ENCODE peak calls at places on chromosomes 12 and 14, in eight cellular contexts. Z is GM10248, M is astrocyte of the spinal cord, O is uterus, C is choroid plexus epithelial cell, N is BJ, Q is lung, J is lower leg skin. D is an unnamed sample.

GRCh38 chr12:3341594-3341993 is 149.4 kb upstream of the PRMT8 start:
- DNase-seq in Z (no peak), M (no peak), O (no peak), C (no peak), N (no peak), Q (no peak), J (no peak), D (no peak)

GRCh38 chr12:92987362-92987761 is 58.3 kb upstream of the EEA1 start:
- DNase-seq in Z (no peak), M (peak), O (peak), C (peak), N (peak), Q (no peak), J (peak), D (peak)

GRCh38 chr14:20177433-20177974 is 13.2 kb upstream of the OR11G2 start:
- DNase-seq in Z (no peak), M (no peak), O (no peak), C (no peak), N (no peak), Q (no peak), J (no peak), D (no peak)

GRCh38 chr14:95044463-95045254 is 112.7 kb downstream of the DICER1 start:
- DNase-seq in Z (no peak), M (no peak), O (no peak), C (no peak), N (no peak), Q (no peak), J (no peak), D (no peak)

GRCh38 chr14:35695072-35695471 is 114.0 kb downstream of the RALGAPA1 start:
- DNase-seq in Z (no peak), M (no peak), O (no peak), C (no peak), N (no peak), Q (no peak), J (no peak), D (no peak)

GRCh38 chr14:22850944-22851790 is 14.8 kb downstream of the MMP14 start:
- DNase-seq in Z (no peak), M (peak), O (peak), C (peak), N (peak), Q (peak), J (peak), D (peak)

GRCh38 chr12:131862994-131863710 is 31.3 kb upstream of the ULK1 start:
- DNase-seq in Z (no peak), M (peak), O (no peak), C (peak), N (no peak), Q (no peak), J (no peak), D (no peak)

GRCh38 chr12:108151505-108152178 is 22.6 kb downstream of the WSCD2 start:
- DNase-seq in Z (no peak), M (no peak), O (no peak), C (no peak), N (no peak), Q (no peak), J (no peak), D (no peak)

GRCh38 chr12:1205512-1206060 is 214.6 kb downstream of the ERC1 start:
- DNase-seq in Z (no peak), M (peak), O (no peak), C (peak), N (peak), Q (no peak), J (no peak), D (no peak)

GRCh38 chr14:70203686-70204085 is 14.9 kb upstream of the SLC8A3 start:
- DNase-seq in Z (no peak), M (no peak), O (no peak), C (no peak), N (no peak), Q (no peak), J (no peak), D (no peak)

GRCh38 chr12:9760699-9761406 is at the start of gene CD69:
- DNase-seq in Z (peak), M (no peak), O (no peak), C (peak), N (no peak), Q (no peak), J (peak), D (peak)

GRCh38 chr12:49887536-49888401 is 15.9 kb downstream of the FAIM2 start:
- DNase-seq in Z (no peak), M (no peak), O (no peak), C (no peak), N (no peak), Q (no peak), J (no peak), D (no peak)

GRCh38 chr12:115451785-115452736 is 768.1 kb upstream of the TBX3 start:
- DNase-seq in Z (peak), M (no peak), O (no peak), C (no peak), N (no peak), Q (no peak), J (no peak), D (peak)

GRCh38 chr12:55830601-55831406 is 1.4 kb upstream of the DNAJC14 start:
- DNase-seq in Z (peak), M (peak), O (peak), C (peak), N (no peak), Q (peak), J (peak), D (peak)

GRCh38 chr12:105975351-105975750 is 163.4 kb downstream of the NUAK1 start:
- DNase-seq in Z (no peak), M (no peak), O (no peak), C (no peak), N (no peak), Q (no peak), J (no peak), D (no peak)

GRCh38 chr14:57403521-57403864 is 13.1 kb downstream of the NAA30 start:
- DNase-seq in Z (no peak), M (no peak), O (no peak), C (no peak), N (no peak), Q (no peak), J (no peak), D (no peak)

GRCh38 chr12:92493816-92494215 is 209.0 kb upstream of the PLEKHG7 start:
- DNase-seq in Z (peak), M (peak), O (no peak), C (no peak), N (no peak), Q (no peak), J (no peak), D (peak)

DNA sequence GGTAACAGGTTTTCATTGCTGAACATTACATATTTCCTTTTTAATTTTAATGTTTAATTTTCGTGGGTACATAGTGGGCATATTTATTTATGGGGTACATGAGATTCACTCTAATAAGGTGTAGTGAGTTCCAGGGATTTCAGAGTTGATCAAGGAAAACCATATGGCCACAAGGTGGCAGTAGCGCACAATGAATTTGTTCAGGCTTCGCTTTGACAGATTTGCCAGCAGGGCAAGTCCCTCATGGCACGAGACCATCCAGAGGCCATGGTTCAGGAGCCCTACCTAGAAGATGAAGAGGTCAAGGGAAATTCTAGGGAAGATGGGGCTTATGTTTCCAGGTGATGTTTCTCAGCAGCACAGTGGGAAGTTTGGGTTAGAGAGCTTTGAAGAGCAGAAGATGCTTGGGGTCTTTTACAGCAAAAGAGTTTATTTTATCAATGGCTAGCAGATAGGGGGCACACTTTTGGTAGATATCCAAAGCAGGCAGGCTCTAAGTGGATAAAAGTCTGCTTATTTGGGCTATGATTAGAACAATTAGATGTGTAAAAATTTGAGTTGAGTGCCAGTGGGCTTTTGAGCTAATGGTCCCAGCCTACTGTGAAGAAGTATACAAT is 1004.4 kb downstream of the AACS start:
- DNase-seq in Z (peak), M (peak), O (no peak), C (peak), N (no peak), Q (peak), J (no peak), D (peak)
- TF ChIP-seq CTCF in Z (peak), M (peak), O (no peak), C (peak), N (peak), Q (no peak), J (no peak), D (peak)

DNA sequence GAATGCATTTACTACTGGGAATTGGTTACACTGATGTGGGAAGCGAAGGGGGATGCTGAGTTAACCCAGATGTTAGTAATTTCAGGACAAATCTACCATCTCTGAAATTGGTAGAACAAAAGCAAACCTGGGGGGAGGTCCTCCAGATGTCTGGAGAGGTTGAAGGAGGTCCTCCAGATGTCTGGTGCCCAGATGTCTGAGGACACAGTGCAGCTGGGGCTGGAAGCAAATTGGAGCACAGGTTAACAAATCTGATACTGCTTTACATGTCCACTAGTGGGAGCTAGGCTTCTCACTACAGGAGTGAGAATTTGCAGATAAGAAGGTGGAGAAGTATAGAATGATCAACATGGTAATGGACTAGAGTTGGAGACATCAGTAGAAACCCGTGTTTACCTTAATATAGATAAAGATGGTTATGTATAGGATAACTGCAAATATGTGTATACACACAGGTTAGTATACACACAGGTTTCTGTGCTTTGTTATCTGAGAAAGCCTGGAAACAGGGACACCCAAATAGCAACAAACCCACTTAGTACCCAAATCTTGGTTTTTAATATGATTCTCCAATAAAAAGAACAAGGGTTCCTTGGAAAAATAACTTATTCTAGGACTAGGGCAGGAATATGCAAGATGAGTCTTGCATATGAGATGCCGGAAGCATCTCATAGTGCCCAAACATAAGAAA is 162.5 kb downstream of the C12orf50 start:
- DNase-seq in Z (no peak), M (no peak), O (no peak), C (peak), N (no peak), Q (no peak), J (no peak), D (no peak)
- TF ChIP-seq CTCF in Z (peak), M (peak), O (no peak), C (peak), N (peak), Q (no peak), J (no peak), D (peak)

DNA sequence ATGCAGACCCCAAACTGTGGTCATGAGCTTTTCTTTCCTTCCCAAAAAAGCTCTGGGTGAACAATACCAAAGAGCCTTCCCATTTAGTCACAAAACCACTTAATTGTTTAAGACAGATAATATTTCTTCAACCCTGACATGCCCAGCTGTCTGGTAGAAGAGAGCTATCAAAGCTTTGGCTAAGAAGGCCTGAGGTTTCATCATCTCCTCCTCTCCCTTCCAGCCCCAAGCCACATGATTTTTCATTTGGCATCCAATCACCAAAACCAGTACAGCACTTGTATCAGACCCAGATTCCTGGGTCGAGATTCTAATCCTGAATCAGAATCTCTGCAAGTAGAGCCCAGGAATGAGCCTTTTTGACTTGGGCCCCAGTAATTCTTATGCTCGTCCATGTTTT is 199.6 kb upstream of the TMEM260 start:
- DNase-seq in Z (no peak), M (peak), O (no peak), C (peak), N (no peak), Q (no peak), J (peak), D (no peak)
- TF ChIP-seq CTCF in Z (no peak), M (no peak), O (no peak), C (no peak), N (no peak), Q (no peak), J (no peak), D (no peak)

GRCh38 chr14:62431496-62431895 is 613.8 kb downstream of the KCNH5 start:
- DNase-seq in Z (no peak), M (no peak), O (no peak), C (no peak), N (no peak), Q (no peak), J (no peak), D (no peak)
- TF ChIP-seq CTCF in Z (no peak), M (no peak), O (no peak), C (no peak), N (no peak), Q (no peak), J (no peak), D (no peak)

GRCh38 chr14:103127861-103128598 is 4.8 kb downstream of the TNFAIP2 start:
- DNase-seq in Z (no peak), M (no peak), O (peak), C (no peak), N (no peak), Q (no peak), J (no peak), D (no peak)

GRCh38 chr14:103127356-103127755 is 4.1 kb downstream of the TNFAIP2 start:
- DNase-seq in Z (no peak), M (no peak), O (no peak), C (no peak), N (no peak), Q (no peak), J (no peak), D (no peak)

GRCh38 chr14:103125098-103126070 is 2.1 kb downstream of the TNFAIP2 start:
- DNase-seq in Z (no peak), M (no peak), O (peak), C (no peak), N (no peak), Q (no peak), J (no peak), D (no peak)

GRCh38 chr14:103126088-103126872 is 3.0 kb downstream of the TNFAIP2 start:
- DNase-seq in Z (no peak), M (no peak), O (peak), C (no peak), N (no peak), Q (no peak), J (no peak), D (no peak)

GRCh38 chr14:103126873-103127304 is 3.6 kb downstream of the TNFAIP2 start:
- DNase-seq in Z (no peak), M (no peak), O (peak), C (no peak), N (no peak), Q (peak), J (no peak), D (no peak)
- TF ChIP-seq CTCF in Z (no peak), M (no peak), O (peak), C (no peak), N (no peak), Q (no peak), J (no peak), D (no peak)

GRCh38 chr14:37796703-37797416 is 201.4 kb downstream of the TTC6 start:
- DNase-seq in Z (no peak), M (no peak), O (no peak), C (no peak), N (no peak), Q (no peak), J (no peak), D (no peak)
- TF ChIP-seq CTCF in Z (no peak), M (no peak), O (no peak), C (no peak), N (no peak), Q (no peak), J (no peak), D (no peak)

GRCh38 chr12:24780969-24781368 is 167.9 kb downstream of the BCAT1 start:
- DNase-seq in Z (peak), M (peak), O (no peak), C (peak), N (peak), Q (no peak), J (no peak), D (no peak)

GRCh38 chr12:24776856-24777255 is 172.0 kb downstream of the BCAT1 start:
- DNase-seq in Z (no peak), M (no peak), O (no peak), C (peak), N (no peak), Q (no peak), J (no peak), D (no peak)

GRCh38 chr12:24773996-24774395 is 174.9 kb downstream of the BCAT1 start:
- DNase-seq in Z (no peak), M (no peak), O (no peak), C (no peak), N (no peak), Q (no peak), J (no peak), D (no peak)

GRCh38 chr12:24777359-24777758 is 171.5 kb downstream of the BCAT1 start:
- DNase-seq in Z (no peak), M (no peak), O (no peak), C (no peak), N (no peak), Q (no peak), J (no peak), D (no peak)

DNA sequence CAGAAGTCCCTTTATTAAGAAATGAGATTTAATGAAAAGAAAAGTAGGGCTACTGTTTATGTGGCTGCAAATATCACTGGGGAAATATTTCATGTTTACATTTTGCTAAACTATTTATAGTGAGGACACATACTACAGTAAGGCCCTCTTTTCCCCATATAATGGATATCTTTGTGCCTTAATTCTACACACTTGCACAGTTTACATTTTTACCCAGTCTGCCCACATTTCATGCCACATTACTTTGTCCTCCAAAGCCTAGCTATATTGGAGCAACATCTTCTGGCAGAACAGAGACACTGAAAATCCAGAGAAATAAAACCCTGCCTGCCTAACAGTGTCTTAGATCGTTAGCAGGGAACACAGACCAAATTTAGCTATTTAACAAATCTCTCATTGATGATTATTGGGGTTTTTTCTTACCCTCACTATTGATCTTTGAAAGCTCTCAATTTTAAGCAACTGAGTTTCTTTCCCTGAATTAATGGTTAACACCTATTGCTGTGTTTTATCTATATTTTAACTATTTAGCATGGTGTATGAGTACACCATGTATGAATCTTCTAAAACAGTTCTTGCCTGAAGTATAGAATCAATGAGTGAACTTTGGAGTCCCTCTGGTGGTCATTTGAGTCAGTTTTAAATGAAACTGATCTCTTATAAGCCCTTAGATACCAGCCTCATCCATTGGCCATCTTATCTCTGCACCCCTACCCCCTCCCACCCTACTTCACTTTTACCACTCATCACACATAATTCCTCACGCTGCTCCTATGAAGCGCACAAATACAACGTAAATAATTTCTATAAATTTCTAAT is 170.2 kb downstream of the BCAT1 start:
- DNase-seq in Z (peak), M (peak), O (no peak), C (peak), N (no peak), Q (no peak), J (no peak), D (no peak)
- TF ChIP-seq CTCF in Z (peak), M (peak), O (no peak), C (peak), N (peak), Q (peak), J (no peak), D (peak)

GRCh38 chr12:21065845-21066244 is 65.1 kb upstream of the SLCO1B1 start:
- DNase-seq in Z (no peak), M (peak), O (no peak), C (peak), N (no peak), Q (no peak), J (no peak), D (no peak)
- TF ChIP-seq CTCF in Z (peak), M (peak), O (no peak), C (peak), N (no peak), Q (no peak), J (no peak), D (no peak)

GRCh38 chr14:81247271-81247766 is 26.6 kb upstream of the GTF2A1 start:
- DNase-seq in Z (no peak), M (no peak), O (no peak), C (no peak), N (no peak), Q (no peak), J (no peak), D (no peak)

GRCh38 chr14:81246561-81247270 is 26.0 kb upstream of the GTF2A1 start:
- DNase-seq in Z (no peak), M (no peak), O (no peak), C (no peak), N (peak), Q (no peak), J (no peak), D (peak)

GRCh38 chr14:81256289-81256960 is 35.7 kb upstream of the GTF2A1 start:
- DNase-seq in Z (no peak), M (no peak), O (no peak), C (no peak), N (no peak), Q (no peak), J (no peak), D (no peak)

DNA sequence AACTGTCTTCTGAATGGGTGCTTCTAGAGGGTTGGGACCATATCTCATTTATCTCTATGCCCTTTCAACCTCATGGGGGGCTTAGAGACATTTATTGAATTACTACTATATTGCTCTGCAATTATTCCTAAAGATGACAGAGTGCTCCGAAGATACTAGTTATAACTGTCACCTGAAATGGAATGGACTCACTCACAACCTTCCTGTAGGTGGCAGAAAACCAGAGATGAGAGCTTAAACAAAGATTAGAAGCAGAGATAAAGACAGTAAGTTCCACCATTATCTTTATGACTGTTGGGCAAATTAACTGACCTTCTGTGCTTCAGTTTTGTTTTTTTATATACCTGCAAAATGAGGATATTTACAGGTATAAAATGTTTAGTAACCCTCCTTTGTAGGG is 31.5 kb upstream of the GTF2A1 start:
- DNase-seq in Z (no peak), M (no peak), O (no peak), C (no peak), N (no peak), Q (no peak), J (no peak), D (no peak)
- TF ChIP-seq CTCF in Z (no peak), M (no peak), O (no peak), C (no peak), N (no peak), Q (no peak), J (no peak), D (no peak)

DNA sequence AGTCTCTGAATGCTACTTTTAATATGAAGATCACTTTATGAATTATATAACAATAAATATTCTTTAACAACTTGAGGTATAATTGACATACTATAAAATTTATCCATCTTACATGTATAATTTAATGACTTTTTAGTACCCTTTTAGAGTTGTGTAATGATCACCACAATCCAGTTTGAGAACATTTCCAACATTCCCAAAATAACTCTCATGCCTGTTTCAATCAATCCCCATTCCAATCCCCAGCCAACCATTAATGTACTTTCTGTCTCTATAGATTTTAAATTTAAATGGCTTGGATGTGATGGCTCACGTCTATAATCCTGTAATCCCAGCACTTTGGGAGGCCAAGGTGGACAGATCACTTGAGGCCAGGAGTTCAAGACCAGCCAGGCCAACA is 23.5 kb upstream of the FRMD6 start:
- DNase-seq in Z (no peak), M (no peak), O (no peak), C (no peak), N (no peak), Q (no peak), J (no peak), D (no peak)
- TF ChIP-seq CTCF in Z (no peak), M (no peak), O (no peak), C (no peak), N (no peak), Q (no peak), J (no peak), D (no peak)